ENCODE peak calls at places on chromosome 4, in seven cellular contexts. T, J, F, R, Z, W and I are unnamed samples.

GRCh38 chr4:153244969-153245368 is 40.7 kb downstream of the TRIM2 start:
- DNase-seq in T (no peak), J (no peak), F (no peak), R (no peak), Z (no peak), W (no peak), I (no peak)

GRCh38 chr4:55979562-55979961 is 30.8 kb downstream of the CEP135 start:
- DNase-seq in T (no peak), J (no peak), F (no peak), R (no peak), Z (no peak), W (no peak), I (no peak)

GRCh38 chr4:8592366-8593267 is at the start of gene CPZ:
- DNase-seq in T (no peak), J (no peak), F (peak), R (peak), Z (peak), W (no peak), I (no peak)

GRCh38 chr4:114807759-114808404 is 209.3 kb downstream of the UGT8 start:
- DNase-seq in T (peak), J (peak), F (peak), R (peak), Z (peak), W (peak), I (peak)

GRCh38 chr4:78864405-78865024 is 74.7 kb downstream of the PAQR3 start:
- DNase-seq in T (peak), J (peak), F (peak), R (no peak), Z (peak), W (peak), I (peak)

GRCh38 chr4:168631241-168632151 is 134.6 kb downstream of the PALLD start:
- DNase-seq in T (peak), J (no peak), F (peak), R (peak), Z (peak), W (peak), I (no peak)

GRCh38 chr4:169716677-169717076 is 41.1 kb downstream of the HPF1 start:
- DNase-seq in T (no peak), J (no peak), F (peak), R (no peak), Z (peak), W (no peak), I (no peak)

GRCh38 chr4:135249006-135249405 is 1047.4 kb upstream of the PABPC4L start:
- DNase-seq in T (no peak), J (no peak), F (no peak), R (no peak), Z (no peak), W (no peak), I (no peak)

GRCh38 chr4:112253382-112254000 is 21.9 kb downstream of the AP1AR start:
- DNase-seq in T (no peak), J (no peak), F (no peak), R (no peak), Z (no peak), W (no peak), I (no peak)

GRCh38 chr4:137524642-137525384 is 7.5 kb downstream of the PCDH18 start:
- DNase-seq in T (no peak), J (no peak), F (peak), R (no peak), Z (peak), W (no peak), I (no peak)

GRCh38 chr4:137531951-137532868 is at the start of gene PCDH18:
- DNase-seq in T (peak), J (peak), F (peak), R (peak), Z (peak), W (peak), I (no peak)

GRCh38 chr4:212438-213174 is 88.3 kb downstream of the ZNF718 start:
- DNase-seq in T (peak), J (no peak), F (peak), R (peak), Z (peak), W (peak), I (no peak)

GRCh38 chr4:22473268-22473667 is 42.6 kb downstream of the ADGRA3 start:
- DNase-seq in T (no peak), J (no peak), F (peak), R (no peak), Z (peak), W (peak), I (no peak)

GRCh38 chr4:98166025-98166730 is 22.9 kb upstream of the STPG2 start:
- DNase-seq in T (no peak), J (no peak), F (peak), R (no peak), Z (peak), W (peak), I (no peak)

GRCh38 chr4:70920592-70920991 is 18.4 kb downstream of the MOB1B start:
- DNase-seq in T (no peak), J (no peak), F (no peak), R (no peak), Z (no peak), W (no peak), I (peak)

GRCh38 chr4:48067536-48067935 is 51.0 kb downstream of the NIPAL1 start:
- DNase-seq in T (no peak), J (no peak), F (no peak), R (no peak), Z (no peak), W (no peak), I (no peak)

GRCh38 chr4:77819409-77819835 is 254 bp upstream of the CNOT6L start:
- DNase-seq in T (peak), J (peak), F (peak), R (no peak), Z (no peak), W (no peak), I (peak)

GRCh38 chr4:47926667-47927258 is 12.4 kb upstream of the NFXL1 start:
- DNase-seq in T (peak), J (peak), F (peak), R (peak), Z (peak), W (peak), I (peak)

GRCh38 chr4:4387531-4388311 is 819 bp downstream of the NSG1 start:
- DNase-seq in T (peak), J (no peak), F (peak), R (peak), Z (no peak), W (no peak), I (peak)

GRCh38 chr4:114839986-114840385 is 241.4 kb downstream of the UGT8 start:
- DNase-seq in T (no peak), J (no peak), F (no peak), R (no peak), Z (no peak), W (no peak), I (no peak)

DNA sequence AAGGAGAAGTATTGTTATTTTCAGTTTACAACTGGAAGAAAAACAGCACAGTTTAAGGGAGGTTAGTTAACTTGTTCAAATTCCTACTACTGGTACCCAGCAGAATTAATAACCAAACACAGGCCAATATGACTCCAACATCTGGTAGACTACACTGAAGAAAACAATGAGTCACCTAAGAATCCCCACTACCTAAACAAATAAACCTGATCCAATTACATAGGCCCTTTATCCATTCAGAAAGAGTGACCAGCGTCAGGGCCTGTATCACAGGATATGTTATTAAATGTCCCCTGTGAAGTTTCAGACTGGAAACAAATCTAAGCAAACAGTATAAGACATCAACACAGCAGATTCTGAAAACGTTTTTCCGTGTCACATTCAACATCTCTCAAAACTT is 492.5 kb upstream of the INTU start:
- DNase-seq in T (no peak), J (no peak), F (peak), R (no peak), Z (peak), W (peak), I (no peak)
- H2AFZ ChIP-seq in T (no peak), J (no peak), F (no peak), R (no peak), Z (no peak), W (no peak), I (no peak)

GRCh38 chr4:158461336-158461735 is 60.3 kb upstream of the RXFP1 start:
- DNase-seq in T (no peak), J (no peak), F (peak), R (no peak), Z (peak), W (peak), I (no peak)

GRCh38 chr4:158462611-158463010 is 59.1 kb upstream of the RXFP1 start:
- DNase-seq in T (no peak), J (no peak), F (peak), R (no peak), Z (no peak), W (peak), I (no peak)

GRCh38 chr4:158459085-158459820 is 62.4 kb upstream of the RXFP1 start:
- DNase-seq in T (no peak), J (no peak), F (peak), R (no peak), Z (no peak), W (peak), I (no peak)

GRCh38 chr4:158458271-158458895 is 63.3 kb upstream of the RXFP1 start:
- DNase-seq in T (no peak), J (no peak), F (no peak), R (no peak), Z (no peak), W (peak), I (no peak)
- H2AFZ ChIP-seq in T (no peak), J (no peak), F (no peak), R (no peak), Z (no peak), W (peak), I (no peak)

GRCh38 chr4:26452565-26453531 is 37.4 kb downstream of the CCKAR start:
- DNase-seq in T (peak), J (no peak), F (no peak), R (peak), Z (no peak), W (no peak), I (no peak)
- H2AFZ ChIP-seq in T (no peak), J (no peak), F (no peak), R (peak), Z (peak), W (no peak), I (no peak)

GRCh38 chr4:25467843-25468242 is 90.8 kb downstream of the ANAPC4 start:
- DNase-seq in T (no peak), J (no peak), F (no peak), R (no peak), Z (no peak), W (no peak), I (no peak)

GRCh38 chr4:25466966-25467697 is 90.1 kb downstream of the ANAPC4 start:
- DNase-seq in T (peak), J (no peak), F (no peak), R (no peak), Z (no peak), W (no peak), I (no peak)
- H2AFZ ChIP-seq in T (no peak), J (no peak), F (no peak), R (no peak), Z (no peak), W (no peak), I (no peak)

GRCh38 chr4:75327804-75328512 is 186.2 kb downstream of the RCHY1 start:
- DNase-seq in T (no peak), J (no peak), F (no peak), R (no peak), Z (no peak), W (no peak), I (no peak)
- H2AFZ ChIP-seq in T (no peak), J (no peak), F (no peak), R (no peak), Z (no peak), W (no peak), I (no peak)

GRCh38 chr4:109728385-109728784 is 1.5 kb downstream of the PLA2G12A start:
- DNase-seq in T (no peak), J (no peak), F (no peak), R (no peak), Z (no peak), W (no peak), I (no peak)

GRCh38 chr4:109730294-109731051 is 603 bp upstream of the PLA2G12A start:
- DNase-seq in T (peak), J (no peak), F (peak), R (peak), Z (peak), W (peak), I (no peak)

GRCh38 chr4:109733728-109734127 is 3.9 kb upstream of the PLA2G12A start:
- DNase-seq in T (no peak), J (no peak), F (no peak), R (no peak), Z (no peak), W (no peak), I (no peak)

GRCh38 chr4:109729563-109730293 is at the start of gene PLA2G12A:
- DNase-seq in T (peak), J (peak), F (peak), R (peak), Z (peak), W (peak), I (peak)

GRCh38 chr4:109729155-109729562 is 711 bp downstream of the PLA2G12A start:
- DNase-seq in T (no peak), J (no peak), F (peak), R (no peak), Z (peak), W (peak), I (peak)
- H2AFZ ChIP-seq in T (peak), J (peak), F (peak), R (peak), Z (peak), W (peak), I (peak)

DNA sequence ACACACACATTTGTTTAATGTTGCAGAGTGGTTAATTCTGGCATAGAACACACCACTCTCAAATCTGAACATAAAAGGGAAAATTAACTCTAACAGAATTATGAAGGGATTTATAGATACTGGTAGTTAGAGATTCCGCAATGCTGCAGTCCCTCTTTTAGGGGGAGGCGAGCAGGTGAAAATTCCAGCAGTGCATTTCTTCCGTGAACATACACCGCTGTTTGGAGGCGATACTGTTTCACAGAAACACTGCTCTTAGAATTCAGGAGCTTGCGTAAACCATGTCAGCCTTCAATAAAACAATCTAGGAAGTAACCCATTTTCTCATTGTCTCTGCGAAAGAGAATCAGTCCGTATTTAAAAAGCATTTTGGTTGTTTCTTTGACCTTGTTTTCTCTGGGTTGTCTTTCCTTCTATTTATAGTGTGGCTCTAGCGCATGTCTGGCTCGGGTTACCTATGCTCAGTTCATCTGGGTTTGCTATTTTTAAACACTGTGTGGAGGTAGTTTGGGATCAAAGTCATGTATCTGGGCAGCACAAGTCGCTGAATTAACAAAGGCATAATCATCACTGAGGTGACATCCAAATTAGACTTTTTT is 90.4 kb downstream of the GPAT3 start:
- DNase-seq in T (no peak), J (no peak), F (no peak), R (no peak), Z (no peak), W (no peak), I (no peak)
- H2AFZ ChIP-seq in T (no peak), J (no peak), F (no peak), R (no peak), Z (no peak), W (no peak), I (no peak)

GRCh38 chr4:126794363-126794762 is 838.4 kb upstream of the INTU start:
- DNase-seq in T (no peak), J (no peak), F (peak), R (no peak), Z (peak), W (peak), I (no peak)

GRCh38 chr4:126784966-126785580 is 847.7 kb upstream of the INTU start:
- DNase-seq in T (no peak), J (no peak), F (peak), R (no peak), Z (peak), W (peak), I (no peak)

GRCh38 chr4:126790633-126791032 is 842.1 kb upstream of the INTU start:
- DNase-seq in T (no peak), J (no peak), F (peak), R (no peak), Z (peak), W (no peak), I (no peak)
- H2AFZ ChIP-seq in T (no peak), J (no peak), F (peak), R (no peak), Z (no peak), W (no peak), I (no peak)